ENCODE peak calls at places on chromosomes 4 and X, in eight cellular contexts. L, M, I, A, B, U, D and Z are unnamed samples.

GRCh38 chr4:183355405-183355804 is 33.2 kb upstream of the CLDN24 start:
- DNase-seq in I (no peak), B (no peak), L (no peak), D (no peak), U (no peak), M (no peak), A (no peak), Z (no peak)

GRCh38 chr4:40986375-40986774 is 228.0 kb downstream of the APBB2 start:
- DNase-seq in B (no peak), I (no peak), M (no peak), A (no peak), D (no peak), L (no peak), U (no peak), Z (no peak)

GRCh38 chrX:43958529-43958928 is 14.7 kb downstream of the NDP start:
- DNase-seq in L (peak), M (peak), I (peak), D (peak), U (peak), A (peak), B (no peak), Z (peak)

GRCh38 chr4:17066241-17066640 is 167.8 kb upstream of the LDB2 start:
- DNase-seq in B (no peak), A (no peak), I (no peak), D (no peak), U (no peak), M (no peak), L (no peak), Z (no peak)

GRCh38 chr4:163215896-163216295 is 49.2 kb upstream of the NAF1 start:
- DNase-seq in L (no peak), I (no peak), M (no peak), U (no peak), A (no peak), B (no peak), D (no peak), Z (no peak)

GRCh38 chrX:2342281-2342688 is 158.5 kb downstream of the DHRSX start:
- DNase-seq in U (no peak), L (no peak), I (no peak), M (no peak), D (no peak), A (no peak), B (peak), Z (no peak)

GRCh38 chrX:12950851-12951589 is 23.9 kb upstream of the TMSB4X start:
- DNase-seq in A (peak), B (peak), M (no peak), I (no peak), L (no peak), U (peak), D (no peak), Z (no peak)

GRCh38 chr4:853416-853781 is 27.5 kb upstream of the CPLX1 start:
- DNase-seq in U (no peak), M (no peak), L (no peak), A (no peak), B (peak), D (no peak), I (no peak), Z (no peak)

GRCh38 chr4:11650801-11651596 is 222.3 kb upstream of the HS3ST1 start:
- DNase-seq in D (no peak), L (no peak), U (no peak), I (no peak), M (no peak), A (peak), B (no peak), Z (no peak)

GRCh38 chr4:168734703-168735688 is 238.1 kb downstream of the PALLD start:
- DNase-seq in D (no peak), A (no peak), M (no peak), I (no peak), B (no peak), U (no peak), L (no peak), Z (no peak)

GRCh38 chr4:4887426-4887825 is 28.0 kb downstream of the MSX1 start:
- DNase-seq in D (no peak), I (no peak), A (no peak), L (no peak), M (no peak), U (no peak), B (no peak), Z (no peak)

GRCh38 chr4:16113741-16114140 is 29.9 kb upstream of the PROM1 start:
- DNase-seq in D (no peak), B (no peak), A (no peak), M (no peak), U (no peak), I (no peak), L (no peak), Z (no peak)

GRCh38 chr4:128288689-128289106 is 1.1 kb upstream of the PGRMC2 start:
- DNase-seq in M (peak), U (peak), B (no peak), L (no peak), A (peak), I (peak), D (no peak), Z (no peak)

GRCh38 chrX:39409246-39409917 is 608.1 kb downstream of the MID1IP1 start:
- DNase-seq in U (peak), D (no peak), A (peak), I (no peak), B (no peak), M (peak), L (no peak), Z (no peak)

GRCh38 chrX:155056877-155057792 is 13.8 kb downstream of the CMC4 start:
- DNase-seq in B (peak), U (peak), M (peak), A (peak), D (peak), L (no peak), I (no peak), Z (peak)

GRCh38 chrX:133865761-133866470 is 119.5 kb downstream of the GPC3 start:
- DNase-seq in D (no peak), B (no peak), U (no peak), A (no peak), L (no peak), M (no peak), I (no peak), Z (no peak)

GRCh38 chrX:34130980-34131744 is 952 bp downstream of the FAM47A start:
- DNase-seq in U (no peak), D (no peak), L (no peak), B (peak), M (no peak), A (no peak), I (no peak), Z (no peak)

GRCh38 chr4:127631420-127631819 is 1.3 kb upstream of the INTU start:
- DNase-seq in A (no peak), U (no peak), I (no peak), M (no peak), D (no peak), B (no peak), L (no peak), Z (no peak)

GRCh38 chrX:105645667-105646354 is 176.5 kb upstream of the NRK start:
- DNase-seq in D (no peak), L (no peak), I (no peak), B (no peak), A (no peak), U (no peak), M (no peak), Z (no peak)

GRCh38 chrX:46279925-46280313 is 265.3 kb downstream of the ZNF674 start:
- DNase-seq in B (no peak), U (no peak), A (no peak), D (no peak), L (no peak), M (no peak), I (no peak), Z (no peak)

GRCh38 chrX:48684134-48684533 is 535 bp downstream of the WAS start:
- DNase-seq in M (no peak), A (no peak), U (no peak), I (no peak), L (no peak), D (no peak), B (no peak), Z (no peak)

GRCh38 chr4:184313710-184314659 is 96.3 kb upstream of the ENPP6 start:
- DNase-seq in I (no peak), B (no peak), A (no peak), L (no peak), U (no peak), D (no peak), M (no peak), Z (no peak)

GRCh38 chr4:83282049-83282535 is 2.5 kb downstream of the COQ2 start:
- DNase-seq in M (peak), D (no peak), B (no peak), I (no peak), U (peak), A (peak), L (peak), Z (no peak)

GRCh38 chrX:138858438-138858837 is 146.9 kb upstream of the FGF13 start:
- DNase-seq in D (no peak), M (no peak), I (no peak), B (no peak), L (no peak), U (no peak), A (peak), Z (no peak)

GRCh38 chrX:41180194-41180902 is 95.1 kb downstream of the USP9X start:
- DNase-seq in M (peak), D (peak), B (no peak), I (peak), U (peak), L (no peak), A (peak), Z (no peak)

GRCh38 chr4:80922951-80923350 is 107.6 kb upstream of the BMP3 start:
- DNase-seq in A (no peak), L (no peak), D (no peak), M (no peak), U (no peak), I (no peak), B (no peak), Z (no peak)

GRCh38 chr4:113272523-113272922 is 223.1 kb downstream of the ANK2 start:
- DNase-seq in A (no peak), D (no peak), M (no peak), I (no peak), L (no peak), U (no peak), B (no peak), Z (no peak)

GRCh38 chr4:54231419-54232150 is 2.5 kb downstream of the PDGFRA start:
- DNase-seq in D (no peak), L (peak), A (peak), B (peak), U (no peak), I (no peak), M (no peak), Z (no peak)

GRCh38 chr4:98248984-98249383 is 12.2 kb upstream of the RAP1GDS1 start:
- DNase-seq in U (no peak), A (peak), M (no peak), B (no peak), L (no peak), D (no peak), I (no peak), Z (no peak)

GRCh38 chr4:117898496-117898895 is 135.8 kb upstream of the NDST3 start:
- DNase-seq in D (no peak), A (no peak), B (no peak), I (no peak), L (no peak), M (no peak), U (no peak), Z (no peak)

GRCh38 chr4:67460574-67460973 is 84.7 kb downstream of the CENPC start:
- DNase-seq in B (no peak), D (no peak), A (no peak), U (no peak), M (no peak), I (no peak), L (no peak), Z (no peak)

GRCh38 chr4:116870667-116871066 is 214.7 kb downstream of the TRAM1L1 start:
- DNase-seq in M (no peak), B (no peak), I (no peak), A (no peak), U (no peak), D (no peak), L (no peak), Z (no peak)

GRCh38 chrX:47206316-47206715 is 12.2 kb upstream of the CDK16 start:
- DNase-seq in M (no peak), I (no peak), U (no peak), D (no peak), B (no peak), A (no peak), L (no peak), Z (no peak)

GRCh38 chrX:32871636-32872035 is 339.7 kb downstream of the DMD start:
- DNase-seq in D (no peak), L (no peak), U (no peak), M (no peak), B (no peak), A (no peak), I (no peak), Z (no peak)